ENCODE peak calls at places on chromosome 3, in nine cellular contexts. C, M, S, P, O, E, D, N and V are unnamed samples.

GRCh38 chr3:100278910-100279309 is 18.1 kb downstream of the TBC1D23 start:
- DNase-seq in C (no peak), M (no peak), S (no peak), P (no peak), O (no peak), E (no peak), D (no peak), N (no peak), V (no peak)

GRCh38 chr3:14480207-14481017 is 59.7 kb downstream of the GRIP2 start:
- DNase-seq in C (no peak), M (no peak), S (no peak), P (no peak), O (no peak), E (no peak), D (peak), N (no peak), V (peak)

GRCh38 chr3:186772886-186773417 is 10.4 kb upstream of the EIF4A2 start:
- DNase-seq in C (no peak), M (peak), S (peak), P (no peak), O (peak), E (peak), D (no peak), N (peak), V (no peak)

GRCh38 chr3:55167586-55168317 is 239.9 kb upstream of the LRTM1 start:
- DNase-seq in C (peak), M (no peak), S (no peak), P (no peak), O (no peak), E (no peak), D (peak), N (peak), V (no peak)

GRCh38 chr3:50587806-50588758 is 18.8 kb downstream of the HEMK1 start:
- DNase-seq in C (no peak), M (peak), S (no peak), P (peak), O (peak), E (no peak), D (no peak), N (no peak), V (no peak)

GRCh38 chr3:171827385-171827784 is 15.8 kb upstream of the TMEM212 start:
- DNase-seq in C (no peak), M (no peak), S (no peak), P (no peak), O (no peak), E (no peak), D (no peak), N (no peak), V (no peak)

GRCh38 chr3:143571548-143571947 is 276.7 kb downstream of the SLC9A9 start:
- DNase-seq in C (peak), M (no peak), S (no peak), P (no peak), O (no peak), E (no peak), D (no peak), N (no peak), V (no peak)

GRCh38 chr3:120450261-120450913 is 405 bp downstream of the FSTL1 start:
- DNase-seq in C (peak), M (peak), S (peak), P (no peak), O (peak), E (no peak), D (peak), N (no peak), V (no peak)

GRCh38 chr3:107235923-107236315 is 141.3 kb upstream of the CCDC54 start:
- DNase-seq in C (peak), M (peak), S (peak), P (peak), O (peak), E (peak), D (peak), N (peak), V (peak)

GRCh38 chr3:73490453-73491311 is 134.1 kb downstream of the PDZRN3 start:
- DNase-seq in C (peak), M (no peak), S (no peak), P (no peak), O (no peak), E (no peak), D (no peak), N (no peak), V (no peak)

GRCh38 chr3:46627078-46627477 is 14.8 kb downstream of the FAM240A start:
- DNase-seq in C (no peak), M (no peak), S (no peak), P (no peak), O (no peak), E (no peak), D (no peak), N (no peak), V (no peak)

GRCh38 chr3:55235416-55235815 is 251.7 kb downstream of the WNT5A start:
- DNase-seq in C (no peak), M (no peak), S (no peak), P (no peak), O (no peak), E (no peak), D (no peak), N (no peak), V (no peak)

GRCh38 chr3:36707623-36708409 is 56.5 kb downstream of the DCLK3 start:
- DNase-seq in C (peak), M (no peak), S (peak), P (no peak), O (no peak), E (peak), D (peak), N (peak), V (no peak)